ENCODE peak calls at places on chromosomes 7 and 10, in five cellular contexts. One of them, this sample, is unnamed.

GRCh38 chr7:22921386-22922086 is 92.4 kb downstream of the HYCC1 start:
- DNase-seq in neural progenitor cell: no peak
- DNase-seq in heart left ventricle: no peak
- DNase-seq in Peyer's patch: no peak
- DNase-seq in CD8-positive, alpha-beta T cell: no peak
- DNase-seq in this sample: no peak

GRCh38 chr7:151451156-151451555 is 11.2 kb upstream of the CRYGN start:
- DNase-seq in neural progenitor cell: no peak
- DNase-seq in heart left ventricle: no peak
- DNase-seq in Peyer's patch: no peak
- DNase-seq in CD8-positive, alpha-beta T cell: no peak
- DNase-seq in this sample: no peak

GRCh38 chr10:36640626-36641025 is 484.8 kb upstream of the ANKRD30A start:
- DNase-seq in neural progenitor cell: no peak
- DNase-seq in heart left ventricle: no peak
- DNase-seq in Peyer's patch: no peak
- DNase-seq in CD8-positive, alpha-beta T cell: no peak
- DNase-seq in this sample: no peak

GRCh38 chr10:86251426-86251825 is 115.2 kb downstream of the GRID1 start:
- DNase-seq in neural progenitor cell: no peak
- DNase-seq in heart left ventricle: no peak
- DNase-seq in Peyer's patch: no peak
- DNase-seq in CD8-positive, alpha-beta T cell: no peak
- DNase-seq in this sample: no peak

GRCh38 chr10:71137701-71138100 is 74.7 kb upstream of the UNC5B start:
- DNase-seq in neural progenitor cell: no peak
- DNase-seq in heart left ventricle: no peak
- DNase-seq in Peyer's patch: no peak
- DNase-seq in CD8-positive, alpha-beta T cell: no peak
- DNase-seq in this sample: no peak

GRCh38 chr7:108147031-108147563 is 16.9 kb upstream of the LAMB4 start:
- DNase-seq in neural progenitor cell: no peak
- DNase-seq in heart left ventricle: no peak
- DNase-seq in Peyer's patch: no peak
- DNase-seq in CD8-positive, alpha-beta T cell: no peak
- DNase-seq in this sample: no peak

GRCh38 chr10:84543948-84544347 is 215.6 kb downstream of the CCSER2 start:
- DNase-seq in neural progenitor cell: no peak
- DNase-seq in heart left ventricle: no peak
- DNase-seq in Peyer's patch: no peak
- DNase-seq in CD8-positive, alpha-beta T cell: no peak
- DNase-seq in this sample: no peak

GRCh38 chr7:158110661-158111555 is 476.7 kb downstream of the PTPRN2 start:
- DNase-seq in neural progenitor cell: peak; percentile 16
- DNase-seq in heart left ventricle: no peak
- DNase-seq in Peyer's patch: no peak
- DNase-seq in CD8-positive, alpha-beta T cell: no peak
- DNase-seq in this sample: no peak

GRCh38 chr10:50651808-50652207 is 28.1 kb upstream of the SGMS1 start:
- DNase-seq in neural progenitor cell: no peak
- DNase-seq in heart left ventricle: no peak
- DNase-seq in Peyer's patch: no peak
- DNase-seq in CD8-positive, alpha-beta T cell: no peak
- DNase-seq in this sample: no peak

GRCh38 chr7:151798851-151799428 is 78.0 kb downstream of the PRKAG2 start:
- DNase-seq in neural progenitor cell: no peak
- DNase-seq in heart left ventricle: no peak
- DNase-seq in Peyer's patch: peak; percentile 49
- DNase-seq in CD8-positive, alpha-beta T cell: no peak
- DNase-seq in this sample: no peak

GRCh38 chr7:49403844-49404243 is 369.6 kb upstream of the VWC2 start:
- DNase-seq in neural progenitor cell: no peak
- DNase-seq in heart left ventricle: no peak
- DNase-seq in Peyer's patch: no peak
- DNase-seq in CD8-positive, alpha-beta T cell: no peak
- DNase-seq in this sample: no peak

GRCh38 chr7:158273138-158273651 is 314.4 kb downstream of the PTPRN2 start:
- DNase-seq in neural progenitor cell: no peak
- DNase-seq in heart left ventricle: no peak
- DNase-seq in Peyer's patch: peak; percentile 39
- DNase-seq in CD8-positive, alpha-beta T cell: no peak
- DNase-seq in this sample: no peak

GRCh38 chr7:156751319-156751718 is 110.7 kb downstream of the RNF32 start:
- DNase-seq in neural progenitor cell: no peak
- DNase-seq in heart left ventricle: no peak
- DNase-seq in Peyer's patch: no peak
- DNase-seq in CD8-positive, alpha-beta T cell: no peak
- DNase-seq in this sample: no peak

GRCh38 chr10:116721991-116722392 is 20.4 kb downstream of the HSPA12A start:
- DNase-seq in neural progenitor cell: peak; percentile 60
- DNase-seq in heart left ventricle: no peak
- DNase-seq in Peyer's patch: no peak
- DNase-seq in CD8-positive, alpha-beta T cell: no peak
- DNase-seq in this sample: no peak

GRCh38 chr10:102813734-102814455 is 23.3 kb downstream of the CYP17A1 start:
- DNase-seq in neural progenitor cell: no peak
- DNase-seq in heart left ventricle: no peak
- DNase-seq in Peyer's patch: peak; percentile 80
- DNase-seq in CD8-positive, alpha-beta T cell: no peak
- DNase-seq in this sample: peak; percentile 67

GRCh38 chr10:57696641-57697040 is 571.1 kb downstream of the IPMK start:
- DNase-seq in neural progenitor cell: no peak
- DNase-seq in heart left ventricle: no peak
- DNase-seq in Peyer's patch: no peak
- DNase-seq in CD8-positive, alpha-beta T cell: no peak
- DNase-seq in this sample: no peak

GRCh38 chr7:55132550-55132889 is 113.7 kb downstream of the EGFR start:
- DNase-seq in neural progenitor cell: no peak
- DNase-seq in heart left ventricle: no peak
- DNase-seq in Peyer's patch: no peak
- DNase-seq in CD8-positive, alpha-beta T cell: no peak
- DNase-seq in this sample: no peak

GRCh38 chr7:55132890-55133551 is 114.2 kb downstream of the EGFR start:
- DNase-seq in neural progenitor cell: no peak
- DNase-seq in heart left ventricle: no peak
- DNase-seq in Peyer's patch: peak; percentile 78
- DNase-seq in CD8-positive, alpha-beta T cell: no peak
- DNase-seq in this sample: no peak

GRCh38 chr7:55134786-55135185 is 116.0 kb downstream of the EGFR start:
- DNase-seq in neural progenitor cell: no peak
- DNase-seq in heart left ventricle: no peak
- DNase-seq in Peyer's patch: no peak
- DNase-seq in CD8-positive, alpha-beta T cell: no peak
- DNase-seq in this sample: no peak

GRCh38 chr7:55135462-55135861 is 116.6 kb downstream of the EGFR start:
- DNase-seq in neural progenitor cell: no peak
- DNase-seq in heart left ventricle: no peak
- DNase-seq in Peyer's patch: no peak
- DNase-seq in CD8-positive, alpha-beta T cell: no peak
- DNase-seq in this sample: no peak

GRCh38 chr7:55133630-55134392 is 115.0 kb downstream of the EGFR start:
- DNase-seq in neural progenitor cell: no peak
- DNase-seq in heart left ventricle: peak; percentile 53
- DNase-seq in Peyer's patch: no peak
- DNase-seq in CD8-positive, alpha-beta T cell: no peak
- DNase-seq in this sample: no peak
- H3K4me1 ChIP-seq in neural progenitor cell: peaks cover 17% of the 10 kb centered on the region
- H3K4me1 ChIP-seq in heart left ventricle: peaks cover 50% of the 10 kb centered on the region
- H3K4me1 ChIP-seq in Peyer's patch: no peaks in the 10 kb centered on the region
- H3K4me1 ChIP-seq in CD8-positive, alpha-beta T cell: no peaks in the 10 kb centered on the region
- H3K4me1 ChIP-seq in this sample: peaks cover 11% of the 10 kb centered on the region

GRCh38 chr10:47397256-47397655 is 13.2 kb upstream of the ZNF488 start:
- DNase-seq in neural progenitor cell: no peak
- DNase-seq in heart left ventricle: no peak
- DNase-seq in Peyer's patch: no peak
- DNase-seq in CD8-positive, alpha-beta T cell: no peak
- DNase-seq in this sample: no peak
- H3K4me3 ChIP-seq in neural progenitor cell: no peak overlapping the region
- H3K4me3 ChIP-seq in heart left ventricle: no peak overlapping the region
- H3K4me3 ChIP-seq in Peyer's patch: no peak overlapping the region
- H3K4me3 ChIP-seq in CD8-positive, alpha-beta T cell: no peak overlapping the region
- H3K4me3 ChIP-seq in this sample: no peak overlapping the region

DNA sequence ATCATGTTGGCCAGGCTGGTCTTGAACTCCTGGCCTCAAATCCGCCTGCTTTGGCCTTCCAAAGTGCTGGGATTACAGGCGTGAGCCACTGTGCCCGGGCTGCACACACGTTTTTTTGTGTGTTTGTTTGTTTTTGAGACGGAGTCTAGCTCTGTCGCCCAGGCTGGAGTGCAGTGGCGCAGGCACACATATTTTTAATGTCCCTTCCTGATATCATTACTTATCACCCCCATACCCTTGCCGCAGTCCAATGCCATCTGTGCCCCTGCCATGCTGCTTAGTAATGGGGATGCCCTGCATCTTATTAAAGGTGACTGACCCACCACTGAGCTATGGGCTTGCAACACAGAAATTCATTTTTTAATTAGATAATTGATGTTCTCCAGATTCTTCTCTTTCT is 180.7 kb downstream of the TEX36 start:
- DNase-seq in neural progenitor cell: no peak
- DNase-seq in heart left ventricle: no peak
- DNase-seq in Peyer's patch: no peak
- DNase-seq in CD8-positive, alpha-beta T cell: no peak
- DNase-seq in this sample: no peak
- TF ChIP-seq CTCF in neural progenitor cell: no peak
- TF ChIP-seq CTCF in heart left ventricle: no peak
- TF ChIP-seq CTCF in Peyer's patch: no peak
- TF ChIP-seq CTCF in CD8-positive, alpha-beta T cell: no peak
- TF ChIP-seq CTCF in this sample: no peak

GRCh38 chr10:80202934-80203834 is 2.2 kb downstream of the ANXA11 start:
- DNase-seq in neural progenitor cell: peak; percentile 58
- DNase-seq in heart left ventricle: peak; percentile 80
- DNase-seq in Peyer's patch: peak; percentile 79
- DNase-seq in CD8-positive, alpha-beta T cell: peak; percentile 63
- DNase-seq in this sample: peak; percentile 75
- H3K4me1 ChIP-seq in neural progenitor cell: peaks cover 14% of the 10 kb centered on the region
- H3K4me1 ChIP-seq in heart left ventricle: peaks cover 77% of the 10 kb centered on the region
- H3K4me1 ChIP-seq in Peyer's patch: peaks cover 56% of the 10 kb centered on the region
- H3K4me1 ChIP-seq in CD8-positive, alpha-beta T cell: peaks cover 62% of the 10 kb centered on the region
- H3K4me1 ChIP-seq in this sample: peaks cover 53% of the 10 kb centered on the region

DNA sequence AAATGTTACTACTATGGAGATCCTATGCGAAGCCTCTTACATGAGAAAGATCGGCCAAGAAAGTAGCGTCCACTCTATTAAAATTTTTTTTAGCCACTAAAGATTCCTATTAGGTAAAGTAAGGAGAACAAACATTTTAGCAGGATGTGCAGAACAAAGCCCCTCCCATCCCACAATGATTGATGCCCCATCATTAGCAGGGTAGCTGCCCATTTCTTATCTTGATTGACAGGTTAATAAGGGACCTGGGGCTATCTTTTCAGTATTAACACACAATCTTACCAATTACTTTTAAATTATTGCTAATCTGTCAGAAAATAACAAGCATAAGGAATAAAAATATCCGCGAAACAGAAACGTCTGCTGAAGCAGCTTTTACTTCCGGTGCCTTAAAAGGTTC is 5.2 kb downstream of the FZD8 start:
- DNase-seq in neural progenitor cell: peak; percentile 52
- DNase-seq in heart left ventricle: no peak
- DNase-seq in Peyer's patch: no peak
- DNase-seq in CD8-positive, alpha-beta T cell: no peak
- DNase-seq in this sample: no peak
- H3K4me3 ChIP-seq in neural progenitor cell: peak overlapping the region; percentile 45
- H3K4me3 ChIP-seq in heart left ventricle: peak overlapping the region; percentile 42
- H3K4me3 ChIP-seq in Peyer's patch: no peak overlapping the region
- H3K4me3 ChIP-seq in CD8-positive, alpha-beta T cell: peak overlapping the region; percentile 35
- H3K4me3 ChIP-seq in this sample: no peak overlapping the region

GRCh38 chr7:21547511-21547910 is 4.7 kb downstream of the DNAH11 start:
- DNase-seq in neural progenitor cell: no peak
- DNase-seq in heart left ventricle: no peak
- DNase-seq in Peyer's patch: no peak
- DNase-seq in CD8-positive, alpha-beta T cell: no peak
- DNase-seq in this sample: no peak

GRCh38 chr7:21550821-21551531 is 8.1 kb downstream of the DNAH11 start:
- DNase-seq in neural progenitor cell: peak; percentile 12
- DNase-seq in heart left ventricle: no peak
- DNase-seq in Peyer's patch: no peak
- DNase-seq in CD8-positive, alpha-beta T cell: no peak
- DNase-seq in this sample: no peak

GRCh38 chr7:21550076-21550475 is 7.2 kb downstream of the DNAH11 start:
- DNase-seq in neural progenitor cell: no peak
- DNase-seq in heart left ventricle: no peak
- DNase-seq in Peyer's patch: no peak
- DNase-seq in CD8-positive, alpha-beta T cell: no peak
- DNase-seq in this sample: no peak

GRCh38 chr7:21544303-21544656 is 1.4 kb downstream of the DNAH11 start:
- DNase-seq in neural progenitor cell: no peak
- DNase-seq in heart left ventricle: no peak
- DNase-seq in Peyer's patch: no peak
- DNase-seq in CD8-positive, alpha-beta T cell: no peak
- DNase-seq in this sample: no peak

GRCh38 chr7:21548491-21548890 is 5.7 kb downstream of the DNAH11 start:
- DNase-seq in neural progenitor cell: no peak
- DNase-seq in heart left ventricle: no peak
- DNase-seq in Peyer's patch: no peak
- DNase-seq in CD8-positive, alpha-beta T cell: no peak
- DNase-seq in this sample: no peak
- TF ChIP-seq CTCF in neural progenitor cell: no peak
- TF ChIP-seq CTCF in heart left ventricle: no peak
- TF ChIP-seq CTCF in Peyer's patch: no peak
- TF ChIP-seq CTCF in CD8-positive, alpha-beta T cell: no peak
- TF ChIP-seq CTCF in this sample: no peak

DNA sequence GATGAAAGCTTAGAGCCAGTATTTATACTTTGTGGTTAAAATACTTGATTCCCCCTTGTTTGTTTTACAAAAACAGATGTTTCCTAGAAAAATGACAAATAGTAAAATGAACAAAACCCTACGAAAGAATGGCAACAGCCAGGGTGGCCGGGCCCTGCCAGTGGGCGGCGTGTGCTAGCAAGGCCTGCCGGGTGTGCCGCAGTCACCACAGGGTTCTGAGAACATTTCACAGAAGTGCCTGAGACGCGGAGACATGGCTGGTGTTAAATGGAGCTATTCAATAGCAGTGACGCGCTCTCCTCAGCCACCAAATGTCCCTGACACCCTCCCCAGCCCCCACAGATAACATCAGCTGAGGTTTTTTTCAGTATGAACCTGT is 14.5 kb downstream of the GPR146 start:
- DNase-seq in neural progenitor cell: peak; percentile 47
- DNase-seq in heart left ventricle: no peak
- DNase-seq in Peyer's patch: no peak
- DNase-seq in CD8-positive, alpha-beta T cell: no peak
- DNase-seq in this sample: no peak
- H3K4me1 ChIP-seq in neural progenitor cell: peaks cover 33% of the 10 kb centered on the region
- H3K4me1 ChIP-seq in heart left ventricle: peaks cover 48% of the 10 kb centered on the region
- H3K4me1 ChIP-seq in Peyer's patch: no peaks in the 10 kb centered on the region
- H3K4me1 ChIP-seq in CD8-positive, alpha-beta T cell: peaks cover 22% of the 10 kb centered on the region
- H3K4me1 ChIP-seq in this sample: peaks cover 4% of the 10 kb centered on the region